ENCODE peak calls at places on chromosomes 5 and 9, in eight cellular contexts. U is CD8-positive, alpha-beta T cell; S is cerebellar cortex; J is prostate gland; M is T follicular helper cell; F is H7; G is activated T-cell treated with anti-CD3 and anti-CD28 coated beads for 1 hour; A is A673. D is an unnamed sample.

GRCh38 chr5:24177821-24178220 is 467.0 kb downstream of the CDH10 start:
- DNase-seq in F (no peak), U (no peak), J (no peak), M (no peak), A (no peak), S (no peak), G (no peak), D (no peak)

GRCh38 chr9:89755835-89756234 is 151.0 kb downstream of the GADD45G start:
- DNase-seq in M (no peak), S (no peak), G (no peak), U (no peak), A (peak; percentile 10), J (no peak), F (no peak), D (no peak)

GRCh38 chr5:132751444-132751843 is 4.2 kb downstream of the CCNI2 start:
- DNase-seq in S (no peak), A (peak; percentile 28), G (no peak), F (no peak), J (no peak), M (no peak), U (no peak), D (no peak)

GRCh38 chr5:81838307-81838906 is 87.5 kb upstream of the SSBP2 start:
- DNase-seq in G (no peak), S (peak; percentile 45), F (no peak), J (no peak), A (peak; percentile 57), U (peak; percentile 7), M (peak; percentile 5), D (peak; percentile 29)

GRCh38 chr9:127007638-127008037 is 93.1 kb downstream of the RALGPS1 start:
- DNase-seq in G (no peak), M (no peak), U (no peak), S (no peak), A (no peak), J (no peak), F (no peak), D (no peak)

GRCh38 chr5:31638748-31639418 is at the start of gene PDZD2:
- DNase-seq in F (peak; percentile 96), S (peak; percentile 78), J (peak; percentile 62), G (peak; percentile 52), U (peak; percentile 26), M (peak; percentile 56), A (peak; percentile 91), D (peak; percentile 81)

GRCh38 chr5:65961644-65962043 is 35.3 kb downstream of the ERBIN start:
- DNase-seq in M (no peak), A (peak; percentile 10), S (no peak), F (no peak), J (no peak), U (no peak), G (no peak), D (no peak)

GRCh38 chr9:6911901-6912650 is 154.3 kb downstream of the KDM4C start:
- DNase-seq in U (no peak), M (no peak), G (no peak), F (no peak), J (no peak), S (peak; percentile 80), A (no peak), D (peak; percentile 83)

GRCh38 chr5:143014017-143014651 is 244.0 kb downstream of the ARHGAP26 start:
- DNase-seq in S (no peak), J (no peak), A (peak; percentile 67), F (peak; percentile 59), G (no peak), M (no peak), U (no peak), D (no peak)

GRCh38 chr5:159166416-159166815 is 42.9 kb downstream of the RNF145 start:
- DNase-seq in U (no peak), G (no peak), S (no peak), A (no peak), M (no peak), J (no peak), F (no peak), D (no peak)

GRCh38 chr5:126914813-126915436 is 115.4 kb downstream of the MARCHF3 start:
- DNase-seq in M (no peak), U (no peak), F (no peak), J (no peak), A (no peak), G (no peak), S (no peak), D (no peak)

GRCh38 chr5:126269511-126269910 is 153.7 kb upstream of the GRAMD2B start:
- DNase-seq in S (peak; percentile 81), F (no peak), U (no peak), G (no peak), M (no peak), J (no peak), A (no peak), D (peak; percentile 84)

GRCh38 chr5:167573274-167574127 is 717.9 kb upstream of the WWC1 start:
- DNase-seq in S (peak; percentile 90), U (no peak), A (peak; percentile 80), G (no peak), F (peak; percentile 30), M (no peak), J (peak; percentile 38), D (peak; percentile 90)

GRCh38 chr5:129857124-129857523 is 47.1 kb upstream of the CHSY3 start:
- DNase-seq in M (no peak), U (no peak), F (no peak), A (no peak), S (peak; percentile 4), G (no peak), J (no peak), D (peak; percentile 19)

GRCh38 chr9:13718539-13718938 is 439.0 kb upstream of the MPDZ start:
- DNase-seq in J (no peak), F (no peak), M (no peak), S (no peak), U (no peak), G (no peak), A (no peak), D (no peak)

GRCh38 chr5:101390317-101390908 is 487.3 kb upstream of the ST8SIA4 start:
- DNase-seq in G (no peak), A (peak; percentile 56), U (no peak), J (no peak), S (peak; percentile 37), M (no peak), F (no peak), D (peak; percentile 43)

GRCh38 chr9:94490465-94490864 is 64.4 kb upstream of the PCAT7 start:
- DNase-seq in F (no peak), U (no peak), J (no peak), S (no peak), A (no peak), M (no peak), G (no peak), D (no peak)

GRCh38 chr5:142244440-142244839 is 80.4 kb downstream of the SPRY4 start:
- DNase-seq in U (no peak), F (no peak), J (no peak), A (no peak), M (no peak), G (no peak), S (no peak), D (no peak)

GRCh38 chr5:141269195-141269594 is 24.0 kb downstream of the PCDHB15 start:
- DNase-seq in S (no peak), F (no peak), U (no peak), A (no peak), G (no peak), J (no peak), M (no peak), D (no peak)

GRCh38 chr9:35349287-35349990 is 140.5 kb upstream of the RUSC2 start:
- DNase-seq in M (no peak), U (no peak), G (no peak), J (peak; percentile 58), F (no peak), A (no peak), S (no peak), D (no peak)

GRCh38 chr5:151157426-151158286 is at the start of gene ANXA6:
- DNase-seq in A (peak; percentile 91), F (peak; percentile 97), M (peak; percentile 50), U (peak; percentile 50), J (peak; percentile 84), S (peak; percentile 88), G (peak; percentile 51), D (peak; percentile 92)

GRCh38 chr9:38062498-38063362 is 6.3 kb downstream of the SHB start:
- DNase-seq in U (no peak), F (no peak), A (no peak), J (no peak), S (no peak), G (no peak), M (no peak), D (no peak)

GRCh38 chr5:850511-851006 is at the start of gene ZDHHC11:
- DNase-seq in S (peak; percentile 32), G (no peak), A (no peak), U (no peak), J (no peak), M (no peak), F (peak; percentile 49), D (peak; percentile 41)

GRCh38 chr5:36607114-36607561 is 732 bp downstream of the SLC1A3 start:
- DNase-seq in A (peak; percentile 77), F (no peak), S (no peak), J (peak; percentile 17), G (no peak), U (no peak), M (no peak), D (no peak)